ENCODE peak calls at places on chromosomes 12 and 14, in four cellular contexts. Y is B cell, G is mucosa of descending colon, H is pulmonary artery endothelial cell. X is an unnamed sample.

GRCh38 chr12:3202734-3203446 is 125.7 kb downstream of the TSPAN9 start:
- DNase-seq in Y (peak), G (peak), H (no peak), X (peak)

GRCh38 chr12:122724641-122725243 is 5.9 kb downstream of the HCAR1 start:
- DNase-seq in Y (peak), G (no peak), H (no peak), X (no peak)

GRCh38 chr12:58575281-58575680 is 345.0 kb downstream of the LRIG3 start:
- DNase-seq in Y (no peak), G (no peak), H (no peak), X (no peak)

GRCh38 chr14:99596772-99597171 is 7.2 kb downstream of the CCDC85C start:
- DNase-seq in Y (no peak), G (peak), H (no peak), X (peak)

GRCh38 chr12:130124605-130125244 is 37.5 kb upstream of the FZD10 start:
- DNase-seq in Y (no peak), G (no peak), H (no peak), X (no peak)

GRCh38 chr12:109377139-109377685 is 29.5 kb downstream of the MYO1H start:
- DNase-seq in Y (no peak), G (no peak), H (no peak), X (no peak)

GRCh38 chr14:66824251-66824650 is 316.3 kb downstream of the GPHN start:
- DNase-seq in Y (no peak), G (no peak), H (peak), X (no peak)

GRCh38 chr14:85535916-85536834 is 6.2 kb downstream of the FLRT2 start:
- DNase-seq in Y (no peak), G (no peak), H (no peak), X (no peak)

GRCh38 chr14:99572173-99572999 is 31.6 kb downstream of the CCDC85C start:
- DNase-seq in Y (no peak), G (no peak), H (no peak), X (peak)

GRCh38 chr12:53431187-53431586 is 7.5 kb downstream of the AMHR2 start:
- DNase-seq in Y (no peak), G (no peak), H (no peak), X (no peak)

GRCh38 chr14:21001218-21001617 is 2.1 kb downstream of the SLC39A2 start:
- DNase-seq in Y (no peak), G (peak), H (no peak), X (peak)

GRCh38 chr12:110561471-110562201 is 21.5 kb downstream of the PPTC7 start:
- DNase-seq in Y (no peak), G (no peak), H (no peak), X (no peak)

GRCh38 chr14:105135700-105136395 is 32.7 kb downstream of the JAG2 start:
- DNase-seq in Y (no peak), G (peak), H (no peak), X (peak)

GRCh38 chr12:67161322-67161918 is 107.7 kb upstream of the CAND1 start:
- DNase-seq in Y (peak), G (no peak), H (peak), X (no peak)

GRCh38 chr14:88421286-88421685 is 35.8 kb downstream of the SPATA7 start:
- DNase-seq in Y (no peak), G (no peak), H (no peak), X (no peak)

GRCh38 chr12:19744760-19745218 is 305.5 kb downstream of the AEBP2 start:
- DNase-seq in Y (no peak), G (no peak), H (peak), X (no peak)

GRCh38 chr12:101108130-101108529 is 101.9 kb downstream of the SLC5A8 start:
- DNase-seq in Y (no peak), G (no peak), H (no peak), X (no peak)

GRCh38 chr12:11499802-11500201 is 104.4 kb upstream of the PRB2 start:
- DNase-seq in Y (no peak), G (no peak), H (no peak), X (no peak)

GRCh38 chr12:97758586-97758985 is 296.0 kb downstream of the RMST start:
- DNase-seq in Y (no peak), G (no peak), H (no peak), X (no peak)

GRCh38 chr12:27733052-27733656 is 22.5 kb downstream of the MRPS35 start:
- DNase-seq in Y (peak), G (peak), H (no peak), X (no peak)

GRCh38 chr12:115035536-115036107 is 351.6 kb upstream of the TBX3 start:
- DNase-seq in Y (no peak), G (no peak), H (no peak), X (no peak)

GRCh38 chr12:54558311-54558710 is 8.9 kb downstream of the PDE1B start:
- DNase-seq in Y (no peak), G (no peak), H (no peak), X (no peak)

GRCh38 chr12:28023156-28023887 is 50.8 kb upstream of the PTHLH start:
- DNase-seq in Y (no peak), G (no peak), H (peak), X (no peak)

GRCh38 chr14:90624228-90624627 is 192.0 kb downstream of the TTC7B start:
- DNase-seq in Y (no peak), G (no peak), H (no peak), X (no peak)

GRCh38 chr12:53695148-53696138 is 19.6 kb upstream of the ATP5MC2 start:
- DNase-seq in Y (peak), G (peak), H (no peak), X (no peak)

GRCh38 chr14:25411933-25412757 is 362.2 kb upstream of the STXBP6 start:
- DNase-seq in Y (no peak), G (no peak), H (no peak), X (no peak)

GRCh38 chr12:16021026-16021425 is 109.9 kb downstream of the DERA start:
- DNase-seq in Y (no peak), G (no peak), H (no peak), X (no peak)

GRCh38 chr12:46933947-46934346 is 108.2 kb upstream of the SLC38A4 start:
- DNase-seq in Y (peak), G (no peak), H (peak), X (no peak)

GRCh38 chr14:35337557-35338255 is 45.5 kb downstream of the PSMA6 start:
- DNase-seq in Y (no peak), G (peak), H (no peak), X (no peak)

GRCh38 chr12:49284672-49285071 is 10.3 kb upstream of the PRPH start:
- DNase-seq in Y (no peak), G (no peak), H (no peak), X (no peak)

GRCh38 chr12:128804762-128805161 is 19.0 kb downstream of the SLC15A4 start:
- DNase-seq in Y (no peak), G (no peak), H (no peak), X (no peak)

X was measured in left colon.